ENCODE peak calls at places on chromosomes 16 and 17, in four cellular contexts. B is testis, R is fibroblast of lung, N is fibroblast of pulmonary artery. P is an unnamed sample.

GRCh38 chr16:51637744-51638100 is 486.7 kb upstream of the SALL1 start:
- DNase-seq in B (no peak), N (peak), R (peak), P (peak)

GRCh38 chr17:34726536-34727384 is 147.4 kb downstream of the TMEM132E start:
- DNase-seq in B (no peak), R (no peak), N (no peak), P (no peak)

GRCh38 chr16:2692251-2692947 is 10.1 kb downstream of the KCTD5 start:
- DNase-seq in N (no peak), B (peak), R (peak), P (no peak)

GRCh38 chr17:50283246-50283645 is 9.0 kb downstream of the TMEM92 start:
- DNase-seq in N (no peak), R (no peak), B (no peak), P (no peak)

GRCh38 chr17:34379876-34380275 is 16.8 kb upstream of the CCL1 start:
- DNase-seq in N (peak), R (no peak), B (no peak), P (peak)

GRCh38 chr17:58755577-58756245 is at the start of gene PPM1E:
- DNase-seq in B (peak), R (peak), N (peak), P (peak)

GRCh38 chr16:11354733-11355574 is 9.7 kb downstream of the RMI2 start:
- DNase-seq in N (no peak), B (peak), R (peak), P (no peak)

GRCh38 chr16:2818278-2818876 is 1.3 kb downstream of the PRSS21 start:
- DNase-seq in N (no peak), R (no peak), B (no peak), P (no peak)

GRCh38 chr17:74433421-74434121 is 1.7 kb downstream of the GPRC5C start:
- DNase-seq in R (no peak), N (peak), B (no peak), P (no peak)

GRCh38 chr16:89019511-89019910 is 42.5 kb upstream of the CBFA2T3 start:
- DNase-seq in R (no peak), B (no peak), N (no peak), P (no peak)

GRCh38 chr17:58341861-58342475 is 10.0 kb downstream of the SUPT4H1 start:
- DNase-seq in R (no peak), N (no peak), B (no peak), P (no peak)

GRCh38 chr17:52395308-52395707 is 236.8 kb upstream of the CA10 start:
- DNase-seq in R (no peak), B (no peak), N (no peak), P (no peak)

GRCh38 chr17:82544431-82545070 is 25.0 kb downstream of the FOXK2 start:
- DNase-seq in R (no peak), N (no peak), B (no peak), P (no peak)

GRCh38 chr17:82547981-82548380 is 28.4 kb downstream of the FOXK2 start:
- DNase-seq in B (no peak), N (no peak), R (no peak), P (no peak)

GRCh38 chr17:82545071-82545462 is 25.5 kb downstream of the FOXK2 start:
- DNase-seq in B (peak), N (peak), R (no peak), P (no peak)

GRCh38 chr17:82536220-82537201 is 17.0 kb downstream of the FOXK2 start:
- DNase-seq in B (peak), N (peak), R (peak), P (peak)

GRCh38 chr17:82542439-82542838 is 22.9 kb downstream of the FOXK2 start:
- DNase-seq in N (no peak), B (no peak), R (no peak), P (no peak)
- TF ChIP-seq CTCF in N (no peak), B (no peak), R (no peak), P (no peak)

DNA sequence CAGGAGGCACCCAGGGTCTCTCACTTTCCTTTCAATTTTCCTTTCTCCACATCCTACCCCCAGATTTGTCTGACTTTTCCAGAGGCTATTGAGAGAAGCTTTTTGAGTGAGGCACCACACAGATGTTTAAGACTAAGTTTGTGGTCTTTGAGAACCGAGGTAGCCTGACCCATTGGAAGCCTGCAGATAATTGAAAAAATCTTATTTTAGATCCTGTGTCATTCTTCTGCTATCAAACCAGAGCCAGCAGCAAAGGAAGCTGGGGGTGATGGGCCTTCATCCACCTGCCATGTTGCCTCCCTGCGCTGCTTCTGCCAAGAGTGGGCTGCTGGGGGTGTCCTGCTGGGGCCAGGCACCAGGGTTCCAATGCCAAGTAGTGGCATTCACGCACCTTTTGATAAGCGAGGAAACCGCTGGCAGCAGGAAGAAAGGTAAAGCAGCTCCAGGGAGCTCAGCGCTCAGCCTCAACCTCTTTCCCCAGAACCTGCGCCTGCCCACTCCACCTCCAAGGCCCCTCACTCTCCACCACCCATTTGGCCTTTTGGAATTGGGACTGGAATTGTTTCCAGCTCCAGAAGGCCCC is 55.6 kb downstream of the MPRIP start:
- DNase-seq in N (no peak), R (no peak), B (no peak), P (no peak)
- H3K4me3 ChIP-seq in N (no peak), R (no peak), B (no peak), P (no peak)

GRCh38 chr17:55996826-55997225 is 156.4 kb upstream of the ANKFN1 start:
- DNase-seq in B (no peak), R (no peak), N (no peak), P (no peak)
- TF ChIP-seq CTCF in B (no peak), R (no peak), N (no peak), P (no peak)

GRCh38 chr17:80498242-80498919 is 22.0 kb upstream of the NPTX1 start:
- DNase-seq in N (peak), B (peak), R (peak), P (peak)

GRCh38 chr17:80499536-80499935 is 23.1 kb upstream of the NPTX1 start:
- DNase-seq in B (no peak), R (no peak), N (no peak), P (no peak)

GRCh38 chr17:80498920-80499410 is 22.6 kb upstream of the NPTX1 start:
- DNase-seq in B (no peak), R (no peak), N (no peak), P (no peak)

GRCh38 chr17:80499961-80500665 is 23.7 kb upstream of the NPTX1 start:
- DNase-seq in R (no peak), N (no peak), B (peak), P (no peak)

GRCh38 chr17:80497726-80498241 is 21.4 kb upstream of the NPTX1 start:
- DNase-seq in B (no peak), R (no peak), N (no peak), P (no peak)
- H3K4me3 ChIP-seq in B (no peak), R (no peak), N (no peak), P (no peak)

DNA sequence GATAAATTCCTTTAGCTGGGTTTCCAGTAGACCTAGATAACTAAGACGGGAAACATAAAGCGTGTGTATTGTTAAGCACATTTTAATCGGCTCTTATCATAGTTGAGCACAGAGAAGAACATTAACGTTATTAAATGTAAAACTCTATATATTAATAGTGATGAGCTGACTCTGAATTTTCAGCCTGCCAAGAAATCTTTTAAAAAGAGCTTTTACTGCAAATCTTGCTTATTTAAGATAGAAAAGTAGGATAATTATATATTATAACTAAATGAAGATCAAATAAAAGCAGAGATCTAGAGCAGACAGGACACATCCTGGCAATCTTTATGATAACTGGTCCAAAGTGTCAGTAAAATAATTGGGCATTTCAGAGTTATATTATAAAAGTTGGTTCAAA is 183.1 kb downstream of the CYB561 start:
- DNase-seq in N (no peak), R (no peak), B (no peak), P (no peak)
- TF ChIP-seq CTCF in N (no peak), R (no peak), B (no peak), P (no peak)

GRCh38 chr17:82858376-82859126 is 18.7 kb upstream of the ZNF750 start:
- DNase-seq in R (no peak), B (no peak), N (no peak), P (no peak)

GRCh38 chr17:82861393-82861775 is 21.6 kb upstream of the ZNF750 start:
- DNase-seq in N (no peak), B (no peak), R (no peak), P (no peak)

GRCh38 chr17:82860606-82861392 is 21.0 kb upstream of the ZNF750 start:
- DNase-seq in R (no peak), N (no peak), B (no peak), P (no peak)

GRCh38 chr17:82862191-82862590 is 22.4 kb upstream of the ZNF750 start:
- DNase-seq in B (no peak), R (no peak), N (no peak), P (no peak)

GRCh38 chr17:82859431-82860403 is 19.9 kb upstream of the ZNF750 start:
- DNase-seq in R (peak), B (no peak), N (peak), P (peak)
- H3K4me3 ChIP-seq in R (no peak), B (no peak), N (no peak), P (no peak)

GRCh38 chr16:81755915-81756644 is 23.0 kb upstream of the PLCG2 start:
- DNase-seq in R (no peak), B (no peak), N (peak), P (peak)
- TF ChIP-seq CTCF in R (no peak), B (no peak), N (no peak), P (no peak)